ENCODE peak calls at places on chromosomes 3 and 15, in four cellular contexts. C is IMR-90, S is neuronal stem cell, B is H9. Z is an unnamed sample.

GRCh38 chr3:47007482-47008257 is 28.2 kb downstream of the NBEAL2 start:
- DNase-seq in B (no peak), C (no peak), S (no peak), Z (no peak)

GRCh38 chr3:72032435-72033118 is 247.6 kb upstream of the PROK2 start:
- DNase-seq in S (no peak), C (no peak), B (peak; percentile 51), Z (no peak)

GRCh38 chr3:136882575-136882974 is 20.6 kb downstream of the NCK1 start:
- DNase-seq in C (no peak), B (no peak), S (no peak), Z (no peak)

GRCh38 chr3:182420741-182421140 is 372.6 kb upstream of the ATP11B start:
- DNase-seq in C (no peak), S (no peak), B (no peak), Z (no peak)

GRCh38 chr3:107394502-107394901 is 17.3 kb downstream of the CCDC54 start:
- DNase-seq in B (no peak), S (no peak), C (no peak), Z (peak; percentile 26)

GRCh38 chr3:270688-271087 is 74.1 kb downstream of the CHL1 start:
- DNase-seq in S (no peak), B (no peak), C (no peak), Z (no peak)

GRCh38 chr3:123148772-123149171 is 53.0 kb upstream of the SEC22A start:
- DNase-seq in S (no peak), C (no peak), B (no peak), Z (no peak)

GRCh38 chr15:33701304-33701696 is 267.0 kb upstream of the CHRM5 start:
- DNase-seq in C (no peak), B (peak; percentile 32), S (no peak), Z (no peak)

GRCh38 chr15:84023636-84024035 is 211.9 kb upstream of the GOLGA6L4 start:
- DNase-seq in C (peak; percentile 45), B (no peak), S (no peak), Z (peak; percentile 41)

GRCh38 chr3:151580592-151580991 is 119.7 kb upstream of the IGSF10 start:
- DNase-seq in C (peak; percentile 73), B (no peak), S (no peak), Z (no peak)

GRCh38 chr3:133674290-133674912 is 12.7 kb upstream of the TOPBP1 start:
- DNase-seq in B (peak; percentile 51), C (no peak), S (peak; percentile 11), Z (no peak)

GRCh38 chr15:90029024-90029423 is 27.9 kb downstream of the ZNF710 start:
- DNase-seq in B (no peak), S (no peak), C (no peak), Z (no peak)

GRCh38 chr3:155069729-155070128 is 10.4 kb upstream of the MME start:
- DNase-seq in C (peak; percentile 85), S (no peak), B (no peak), Z (no peak)

GRCh38 chr3:55596212-55596611 is 109.1 kb upstream of the WNT5A start:
- DNase-seq in S (no peak), C (no peak), B (no peak), Z (no peak)

GRCh38 chr3:196193738-196194541 is 17.3 kb downstream of the ZDHHC19 start:
- DNase-seq in B (no peak), S (no peak), C (no peak), Z (no peak)

GRCh38 chr15:75455982-75456531 is 4.6 kb upstream of the SIN3A start:
- DNase-seq in B (peak; percentile 67), S (peak; percentile 38), C (peak; percentile 68), Z (peak; percentile 84)

GRCh38 chr3:182121424-182121823 is 409.7 kb downstream of the SOX2 start:
- DNase-seq in S (no peak), C (no peak), B (no peak), Z (no peak)

GRCh38 chr15:100691321-100691720 is 88.9 kb downstream of the ASB7 start:
- DNase-seq in S (no peak), C (no peak), B (peak; percentile 10), Z (no peak)

GRCh38 chr3:40660554-40660953 is 135.8 kb downstream of the ZNF621 start:
- DNase-seq in B (no peak), C (no peak), S (no peak), Z (no peak)

GRCh38 chr3:156102267-156102912 is 18.0 kb upstream of the KCNAB1 start:
- DNase-seq in C (no peak), S (no peak), B (no peak), Z (no peak)

GRCh38 chr15:48393650-48394049 is 62.4 kb downstream of the DUT start:
- DNase-seq in S (no peak), C (peak; percentile 80), B (no peak), Z (no peak)

GRCh38 chr3:142896201-142896755 is 7.4 kb upstream of the PCOLCE2 start:
- DNase-seq in S (no peak), B (no peak), C (peak; percentile 57), Z (peak; percentile 89)

GRCh38 chr3:54999159-54999558 is 71.3 kb upstream of the LRTM1 start:
- DNase-seq in S (peak; percentile 40), B (peak; percentile 60), C (peak; percentile 86), Z (peak; percentile 93)

DNA sequence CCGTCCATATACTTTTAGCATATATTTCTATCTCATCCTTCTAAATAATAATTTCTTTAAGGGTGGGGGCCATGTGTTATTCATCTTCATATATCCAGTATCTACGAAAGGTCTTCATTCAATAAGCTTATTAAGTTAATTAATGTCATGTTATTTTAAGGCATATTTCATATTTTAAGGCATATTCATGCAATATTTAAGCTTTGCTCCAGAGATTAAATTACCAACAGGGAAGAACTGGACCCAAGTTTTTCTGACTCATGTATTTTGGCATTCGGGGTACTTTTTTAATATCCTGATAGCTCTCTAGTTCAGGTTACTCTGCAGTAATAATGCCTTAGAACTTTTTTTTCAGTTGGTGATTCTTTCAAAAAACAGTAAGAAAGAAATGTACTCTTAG is 27.4 kb downstream of the PHC3 start:
- DNase-seq in C (peak; percentile 60), B (no peak), S (no peak), Z (no peak)
- H3K14ac ChIP-seq in C (no peak overlapping the region), B (no peak overlapping the region), S (no peak overlapping the region), Z (no peak overlapping the region)

DNA sequence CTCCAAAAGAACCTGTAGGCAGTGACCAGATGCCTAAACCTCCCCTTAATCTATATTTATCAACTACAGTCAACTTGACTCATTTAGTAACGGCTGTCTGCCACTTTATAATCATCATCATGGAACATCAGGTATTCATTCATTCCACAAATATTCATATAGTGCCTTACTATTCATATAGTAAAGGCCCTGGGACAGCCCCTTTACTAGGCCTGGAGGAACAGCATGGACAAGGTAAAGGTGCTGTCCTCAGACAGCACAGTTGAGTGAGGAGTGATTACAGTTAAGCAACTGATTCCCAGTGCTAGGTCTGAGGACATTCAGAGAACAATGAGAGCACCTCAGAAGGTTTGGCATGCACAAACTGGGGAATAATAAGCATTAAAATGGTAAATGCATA is 346.5 kb upstream of the RORA start:
- DNase-seq in B (no peak), C (no peak), S (no peak), Z (no peak)
- H3K14ac ChIP-seq in B (no peak overlapping the region), C (no peak overlapping the region), S (no peak overlapping the region), Z (no peak overlapping the region)

GRCh38 chr3:141486735-141487418 is at the start of gene RASA2:
- DNase-seq in S (peak; percentile 81), B (peak; percentile 82), C (peak; percentile 66), Z (peak; percentile 76)
- H3K14ac ChIP-seq in S (peak within 1 kb of the TSS; percentile 98), B (peak within 1 kb of the TSS; percentile 93), C (peak within 1 kb of the TSS; percentile 90), Z (peak within 1 kb of the TSS; percentile 97)

GRCh38 chr15:63041982-63042878 is at the start of gene TPM1:
- DNase-seq in C (peak; percentile 93), B (peak; percentile 90), S (peak; percentile 94), Z (peak; percentile 81)
- H3K14ac ChIP-seq in C (peak within 1 kb of the TSS; percentile 100), B (peak within 1 kb of the TSS; percentile 98), S (peak within 1 kb of the TSS; percentile 97), Z (peak within 1 kb of the TSS; percentile 99)

GRCh38 chr3:177906573-177907229 is 629.5 kb upstream of the KCNMB2 start:
- DNase-seq in S (no peak), C (no peak), B (no peak), Z (no peak)
- H3K14ac ChIP-seq in S (no peak overlapping the region), C (peak overlapping the region; percentile 89), B (no peak overlapping the region), Z (no peak overlapping the region)

DNA sequence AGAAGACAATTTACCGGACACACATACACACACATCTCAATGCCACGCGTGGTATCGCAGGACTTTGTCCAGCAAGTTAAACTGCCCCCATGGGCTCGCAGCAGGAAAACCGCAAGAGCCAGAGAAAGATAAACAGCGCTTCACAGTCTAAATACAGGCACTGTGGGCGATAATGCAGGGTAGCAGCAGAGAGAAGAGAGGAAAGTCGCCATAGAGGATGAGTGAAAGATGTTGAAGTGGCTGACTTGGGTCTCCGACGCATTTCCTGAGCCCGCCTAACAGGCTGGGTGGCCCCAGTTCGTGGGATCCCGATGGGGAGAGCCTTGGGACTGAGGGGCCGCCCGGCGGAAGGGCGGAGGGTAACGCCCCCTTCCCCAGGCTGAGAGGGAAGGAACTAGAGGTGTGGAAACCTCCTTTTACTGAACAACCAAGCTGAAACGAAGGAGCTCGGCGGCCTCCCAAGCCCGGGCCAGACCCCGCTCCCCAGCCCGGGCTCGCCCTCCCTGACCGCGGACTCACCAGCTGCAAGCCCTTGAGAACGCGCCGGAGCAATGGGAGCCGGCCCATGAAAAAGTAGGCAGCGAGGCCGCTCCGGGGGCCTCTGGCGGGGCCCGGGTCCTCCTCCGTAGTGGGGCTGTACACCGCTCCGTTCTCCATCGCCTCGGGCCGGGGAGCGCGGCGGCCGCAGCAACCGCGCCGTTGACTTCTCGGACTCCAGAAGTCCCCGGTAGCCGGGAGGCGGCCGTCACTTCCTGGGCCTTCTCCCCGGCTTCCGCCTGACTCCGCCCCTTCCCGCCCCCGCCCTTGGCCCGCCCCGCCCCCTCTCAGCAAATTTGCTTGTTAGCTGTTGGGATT is at the start of gene CMTM6:
- DNase-seq in B (peak; percentile 89), C (peak; percentile 80), S (peak; percentile 71), Z (peak; percentile 84)
- H3K14ac ChIP-seq in B (no peak within 1 kb of the TSS), C (peak within 1 kb of the TSS; percentile 96), S (peak within 1 kb of the TSS; percentile 33), Z (peak within 1 kb of the TSS; percentile 88)

DNA sequence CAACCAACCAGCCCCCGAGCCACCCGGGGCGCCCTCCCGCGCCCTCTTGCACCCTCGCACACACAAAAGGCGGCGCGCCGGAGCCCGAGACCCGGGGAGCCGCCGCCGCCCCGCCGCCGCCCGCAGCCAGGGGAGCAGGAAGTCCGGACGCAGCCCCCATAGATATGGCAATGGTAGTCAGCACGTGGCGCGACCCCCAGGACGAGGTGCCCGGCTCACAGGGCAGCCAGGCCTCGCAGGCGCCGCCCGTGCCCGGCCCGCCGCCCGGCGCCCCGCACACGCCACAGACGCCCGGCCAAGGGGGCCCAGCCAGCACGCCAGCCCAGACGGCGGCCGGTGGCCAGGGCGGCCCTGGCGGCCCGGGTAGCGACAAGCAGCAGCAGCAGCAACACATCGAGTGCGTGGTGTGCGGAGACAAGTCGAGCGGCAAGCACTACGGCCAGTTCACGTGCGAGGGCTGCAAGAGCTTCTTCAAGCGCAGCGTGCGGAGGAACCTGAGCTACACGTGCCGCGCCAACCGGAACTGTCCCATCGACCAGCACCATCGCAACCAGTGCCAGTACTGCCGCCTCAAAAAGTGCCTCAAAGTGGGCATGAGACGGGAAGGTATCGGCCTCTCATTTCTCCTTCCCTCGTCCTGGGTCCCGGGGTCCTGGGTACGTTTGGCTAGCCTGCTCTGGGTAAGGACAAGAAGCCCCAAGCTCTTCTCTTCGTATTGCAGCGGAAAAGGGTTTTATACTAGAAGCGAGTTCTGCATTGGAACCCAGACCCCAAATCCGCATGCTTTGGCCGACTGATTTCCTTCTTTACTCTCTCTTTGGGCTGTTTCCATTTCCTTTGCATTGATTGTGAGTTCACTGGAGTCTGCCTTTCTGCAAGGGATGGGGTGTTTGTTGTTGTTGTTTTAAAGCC is 1.7 kb downstream of the NR2F2 start:
- DNase-seq in S (peak; percentile 11), B (peak; percentile 74), C (no peak), Z (peak; percentile 59)
- H3K14ac ChIP-seq in S (peak overlapping the region; percentile 98), B (no peak overlapping the region), C (peak overlapping the region; percentile 94), Z (peak overlapping the region; percentile 56)